ENCODE peak calls at places on chromosomes 2 and 18, in five cellular contexts. E is upper lobe of left lung, B is fibroblast of lung, W is sigmoid colon, K is breast epithelium. I is an unnamed sample. For H3K4me1, the result is how much of the 10 kb centered on the place peaks cover.

GRCh38 chr2:223019987-223020717 is 31.8 kb upstream of the KCNE4 start:
- DNase-seq in K (no peak), E (no peak), W (no peak), B (no peak), I (no peak)

GRCh38 chr2:39216495-39217191 is 27.1 kb downstream of the CDKL4 start:
- DNase-seq in K (no peak), E (no peak), W (no peak), B (no peak), I (no peak)

GRCh38 chr2:174247474-174248186 is 702 bp downstream of the OLA1 start:
- DNase-seq in B (peak), E (peak), W (peak), K (no peak), I (no peak)

GRCh38 chr18:37532917-37533316 is 32.7 kb downstream of the CELF4 start:
- DNase-seq in B (no peak), K (no peak), W (no peak), E (no peak), I (no peak)

GRCh38 chr2:131682122-131682944 is 154.6 kb downstream of the CCDC74A start:
- DNase-seq in B (peak), W (peak), E (peak), K (peak), I (peak)

GRCh38 chr2:12428324-12428723 is 288.4 kb upstream of the TRIB2 start:
- DNase-seq in K (no peak), B (peak), E (no peak), W (no peak), I (no peak)

GRCh38 chr2:13495039-13495438 is 778.3 kb downstream of the TRIB2 start:
- DNase-seq in E (no peak), K (no peak), B (no peak), W (no peak), I (no peak)

GRCh38 chr18:59927246-59927825 is 27.5 kb downstream of the PMAIP1 start:
- DNase-seq in B (no peak), K (no peak), W (no peak), E (no peak), I (no peak)

GRCh38 chr2:230614913-230615332 is 97.7 kb upstream of the CAB39 start:
- DNase-seq in W (no peak), E (peak), K (no peak), B (no peak), I (no peak)

GRCh38 chr2:105397959-105398521 is 811 bp downstream of the FHL2 start:
- DNase-seq in K (no peak), B (peak), E (no peak), W (no peak), I (no peak)

GRCh38 chr18:75624836-75625235 is 197.3 kb upstream of the SMIM21 start:
- DNase-seq in W (no peak), E (no peak), B (no peak), K (no peak), I (no peak)

GRCh38 chr18:3998698-3999333 is 456.3 kb downstream of the DLGAP1 start:
- DNase-seq in B (peak), K (no peak), E (no peak), W (no peak), I (no peak)

GRCh38 chr2:60936757-60937156 is 55.4 kb downstream of the REL start:
- DNase-seq in W (no peak), K (no peak), B (no peak), E (no peak), I (no peak)

GRCh38 chr18:3541549-3542386 is 91.8 kb downstream of the TGIF1 start:
- DNase-seq in B (no peak), W (no peak), K (no peak), E (no peak), I (no peak)

GRCh38 chr18:11937874-11938478 is 29.9 kb upstream of the MPPE1 start:
- DNase-seq in E (peak), W (peak), B (peak), K (peak), I (peak)

GRCh38 chr18:42176599-42176998 is 221.6 kb downstream of the PIK3C3 start:
- DNase-seq in W (no peak), K (no peak), B (no peak), E (no peak), I (no peak)

GRCh38 chr2:84481702-84482101 is 22.6 kb upstream of the SUCLG1 start:
- DNase-seq in E (no peak), K (no peak), W (no peak), B (peak), I (no peak)

GRCh38 chr2:233426619-233427342 is 72.5 kb downstream of the DGKD start:
- DNase-seq in B (peak), K (no peak), W (no peak), E (no peak), I (no peak)

GRCh38 chr18:7566587-7567486 is at the start of gene PTPRM:
- DNase-seq in K (peak), E (peak), W (peak), B (peak), I (peak)
- H3K27ac ChIP-seq in K (peak), E (peak), W (peak), B (peak), I (peak)

GRCh38 chr18:76880026-76880425 is 57.7 kb downstream of the ZNF236 start:
- DNase-seq in E (no peak), B (no peak), K (no peak), W (no peak), I (no peak)

GRCh38 chr18:76874643-76875389 is 52.5 kb downstream of the ZNF236 start:
- DNase-seq in E (no peak), K (no peak), W (no peak), B (peak), I (no peak)

GRCh38 chr18:76882186-76882585 is 59.8 kb downstream of the ZNF236 start:
- DNase-seq in B (no peak), W (no peak), K (no peak), E (no peak), I (no peak)

GRCh38 chr18:76875390-76876330 is 53.3 kb downstream of the ZNF236 start:
- DNase-seq in W (no peak), B (peak), K (no peak), E (peak), I (no peak)

DNA sequence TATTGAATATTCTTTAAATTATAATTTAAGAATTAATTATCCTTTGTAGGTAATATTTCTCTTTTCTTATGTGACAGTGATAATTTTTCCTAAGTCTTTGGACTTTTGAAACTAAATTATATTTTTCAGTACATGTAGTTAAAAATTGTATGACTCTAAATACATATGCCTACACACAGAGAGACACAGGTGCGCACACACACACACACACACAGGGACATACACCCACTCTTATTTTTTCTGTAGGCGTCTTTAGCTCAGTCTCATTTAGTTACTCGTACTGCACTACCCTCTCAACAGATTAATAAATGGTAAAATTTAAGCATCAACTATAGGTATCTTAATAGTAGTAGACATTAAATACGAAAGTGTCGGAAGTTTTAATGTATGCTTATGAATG is 56.1 kb downstream of the ZNF236 start:
- DNase-seq in E (no peak), B (no peak), W (no peak), K (no peak), I (no peak)
- H3K4me1 ChIP-seq in E (under half), B (under half), W (under half), K (under half), I (under half)

DNA sequence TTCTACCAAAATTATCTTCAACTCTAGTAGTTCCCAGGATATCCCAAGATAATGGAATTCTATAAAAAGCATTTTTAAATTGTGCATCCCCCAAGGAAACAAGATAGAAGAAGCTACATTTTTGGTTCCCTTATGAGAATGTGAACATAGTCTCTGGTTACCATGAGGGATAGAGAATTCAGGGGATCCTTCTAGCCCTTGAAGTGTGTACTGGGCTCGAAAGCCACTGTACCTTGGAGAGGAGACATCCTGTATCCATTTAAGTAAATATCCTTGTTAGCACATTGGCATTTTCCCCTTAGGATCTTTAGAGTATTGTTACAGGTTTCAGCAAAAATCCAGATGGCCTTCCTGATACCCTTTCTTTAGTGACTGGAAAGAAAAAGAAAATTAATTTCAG is 228.5 kb downstream of the RTP5 start:
- DNase-seq in K (no peak), E (no peak), W (no peak), B (no peak), I (no peak)
- H3K4me3 ChIP-seq in K (no peak), E (no peak), W (no peak), B (no peak), I (no peak)

GRCh38 chr2:120576509-120577474 is 158.9 kb upstream of the GLI2 start:
- DNase-seq in B (no peak), K (peak), E (no peak), W (peak), I (no peak)
- H3K27ac ChIP-seq in B (no peak), K (peak), E (no peak), W (no peak), I (no peak)

GRCh38 chr2:98702127-98702802 is 28.7 kb downstream of the MGAT4A start:
- DNase-seq in W (peak), B (no peak), E (peak), K (no peak), I (no peak)

GRCh38 chr2:98705333-98705617 is 25.7 kb downstream of the MGAT4A start:
- DNase-seq in B (no peak), W (no peak), E (no peak), K (no peak), I (no peak)

GRCh38 chr2:98703738-98704137 is 27.2 kb downstream of the MGAT4A start:
- DNase-seq in E (no peak), K (no peak), B (no peak), W (no peak), I (no peak)

GRCh38 chr2:98702896-98703620 is 27.9 kb downstream of the MGAT4A start:
- DNase-seq in E (no peak), W (no peak), K (no peak), B (peak), I (no peak)

DNA sequence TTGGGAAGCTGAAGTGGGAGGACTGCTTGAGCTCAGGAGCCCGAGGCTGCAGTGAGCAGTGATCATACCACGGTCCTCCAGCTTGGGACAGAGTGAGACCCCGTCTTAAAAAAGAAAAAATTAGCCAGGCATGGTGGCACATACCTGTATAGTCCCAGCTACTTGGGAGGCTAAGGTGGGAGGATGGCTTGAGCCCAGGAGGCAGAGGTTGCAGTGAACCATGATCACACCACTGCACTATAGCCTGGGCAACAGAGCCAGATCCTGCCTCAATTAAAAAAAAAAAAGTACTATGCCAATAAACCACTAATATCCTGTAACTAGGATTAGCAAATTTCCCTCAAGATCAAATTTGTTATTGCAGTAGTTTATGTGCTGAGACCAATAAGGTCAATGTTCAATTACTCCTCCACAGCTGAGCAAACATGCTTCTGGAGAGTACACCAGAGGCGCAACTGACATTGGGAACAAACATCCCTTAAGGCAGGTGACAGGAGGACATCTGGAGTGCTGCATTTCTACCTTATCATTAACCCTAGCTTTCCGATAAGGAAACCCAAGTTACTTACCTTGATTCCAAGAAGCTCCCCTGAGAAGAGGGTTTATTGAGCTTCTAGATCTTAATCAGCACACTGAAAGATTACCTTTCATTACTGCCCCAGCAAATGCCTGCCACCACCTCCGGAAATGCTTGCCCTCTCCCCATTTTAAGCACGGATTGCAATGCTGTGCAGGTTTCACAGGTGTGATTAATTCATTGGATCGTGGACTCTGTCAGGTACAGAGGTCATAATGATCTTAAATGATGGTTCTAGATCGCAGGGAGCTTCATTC is 26.2 kb downstream of the MGAT4A start:
- DNase-seq in K (no peak), E (no peak), B (no peak), W (no peak), I (no peak)
- H3K4me1 ChIP-seq in K (under half), E (half or more), B (under half), W (half or more), I (half or more)

DNA sequence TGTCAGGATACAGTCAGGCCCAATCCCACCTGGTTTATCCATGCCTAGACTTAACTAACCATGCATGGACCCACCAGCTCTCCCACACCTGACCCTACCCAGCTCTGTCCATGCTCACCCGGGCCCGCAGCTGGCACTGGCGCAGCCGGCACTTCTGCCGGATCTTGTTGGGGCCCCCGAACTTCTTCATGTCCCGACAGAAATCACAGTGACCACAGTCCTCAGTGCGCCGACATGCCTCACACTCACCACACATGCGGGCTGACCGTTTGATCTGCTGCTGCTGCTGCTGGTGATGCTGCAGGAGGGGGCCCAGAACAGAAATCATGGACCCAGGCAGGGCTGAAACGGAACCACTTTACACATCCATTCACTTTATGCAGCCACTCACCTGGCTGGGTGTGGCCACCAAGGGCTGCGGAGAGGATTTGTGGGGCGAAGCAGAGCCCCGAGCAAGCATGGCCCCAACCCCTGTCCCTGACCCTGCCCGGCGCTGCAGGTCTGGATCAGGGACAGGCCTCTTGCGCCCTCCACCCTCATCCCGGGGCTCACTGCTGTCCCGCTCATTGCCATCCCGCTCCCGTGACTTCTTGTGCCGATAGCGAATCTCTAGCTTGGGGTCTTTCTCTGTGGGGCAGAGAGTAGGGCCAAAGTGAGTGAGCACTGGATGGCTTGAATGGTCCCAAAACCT is 1.7 kb downstream of the CXXC1 start:
- DNase-seq in B (no peak), W (peak), K (no peak), E (no peak), I (no peak)
- H3K4me3 ChIP-seq in B (peak), W (no peak), K (no peak), E (no peak), I (no peak)

DNA sequence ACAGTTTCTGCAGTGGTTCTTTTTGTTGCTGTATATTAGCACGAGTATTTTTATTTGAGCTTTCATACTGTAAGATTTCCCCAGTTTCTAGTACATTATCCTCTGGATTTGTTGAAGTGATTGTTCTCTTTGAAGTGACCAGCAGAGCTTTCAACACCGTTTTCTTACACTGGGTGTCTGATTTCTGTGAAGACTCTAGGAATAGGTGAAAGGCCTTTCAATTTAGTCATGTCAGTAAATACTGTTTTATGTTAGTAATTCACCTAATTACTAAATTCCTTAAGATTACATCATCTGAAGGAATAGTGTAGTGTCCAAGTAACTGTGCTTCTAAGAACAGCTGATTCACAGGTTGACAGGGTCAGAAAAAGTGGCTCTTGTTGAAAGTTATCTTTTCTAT is 2.3 kb downstream of the PPM1B start:
- DNase-seq in E (no peak), W (no peak), K (no peak), B (peak), I (no peak)
- H3K27ac ChIP-seq in E (peak), W (peak), K (peak), B (peak), I (peak)

DNA sequence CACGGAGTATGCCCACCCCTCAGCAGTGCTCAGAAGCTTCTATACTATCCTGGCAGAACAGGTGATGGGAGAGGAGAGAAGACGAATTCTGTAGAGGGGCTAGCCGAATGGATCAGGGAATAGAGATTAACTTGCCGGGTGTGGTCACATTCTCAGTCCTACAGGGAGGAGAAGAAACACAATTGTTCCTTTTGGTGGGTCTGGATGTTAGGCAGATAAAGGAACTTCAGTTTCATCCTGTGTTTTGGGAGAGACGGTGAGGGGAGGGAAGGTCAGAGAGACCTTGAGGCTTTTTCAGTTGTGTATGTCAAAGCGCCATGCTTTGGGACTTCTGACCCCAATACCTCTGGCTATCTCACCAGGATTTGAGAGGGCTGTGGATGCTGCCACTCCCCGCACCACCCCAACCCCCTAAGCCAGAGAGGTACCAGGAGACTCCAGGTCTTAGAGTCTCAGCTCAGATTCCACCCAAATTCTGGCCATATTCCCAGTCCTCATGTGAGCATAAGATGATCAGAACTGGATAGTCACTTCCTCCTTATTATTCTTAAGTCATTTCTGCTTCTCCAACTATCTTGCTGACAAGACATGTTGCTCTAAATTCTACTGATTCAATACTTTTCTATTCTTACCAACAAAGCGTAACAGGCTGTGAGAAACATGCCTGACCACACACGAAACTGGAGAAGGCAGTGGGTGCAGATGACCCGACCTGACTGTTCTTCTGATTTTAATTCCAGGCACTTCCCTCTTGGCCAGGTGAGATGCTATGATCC is 2.2 kb upstream of the TMEM37 start:
- DNase-seq in K (no peak), E (no peak), W (no peak), B (peak), I (no peak)
- H3K4me1 ChIP-seq in K (under half), E (half or more), W (under half), B (under half), I (half or more)

GRCh38 chr2:96527990-96528679 is 8.4 kb upstream of the ARID5A start:
- DNase-seq in W (peak), B (peak), K (no peak), E (peak), I (peak)
- H3K4me3 ChIP-seq in W (peak), B (peak), K (peak), E (peak), I (peak)

DNA sequence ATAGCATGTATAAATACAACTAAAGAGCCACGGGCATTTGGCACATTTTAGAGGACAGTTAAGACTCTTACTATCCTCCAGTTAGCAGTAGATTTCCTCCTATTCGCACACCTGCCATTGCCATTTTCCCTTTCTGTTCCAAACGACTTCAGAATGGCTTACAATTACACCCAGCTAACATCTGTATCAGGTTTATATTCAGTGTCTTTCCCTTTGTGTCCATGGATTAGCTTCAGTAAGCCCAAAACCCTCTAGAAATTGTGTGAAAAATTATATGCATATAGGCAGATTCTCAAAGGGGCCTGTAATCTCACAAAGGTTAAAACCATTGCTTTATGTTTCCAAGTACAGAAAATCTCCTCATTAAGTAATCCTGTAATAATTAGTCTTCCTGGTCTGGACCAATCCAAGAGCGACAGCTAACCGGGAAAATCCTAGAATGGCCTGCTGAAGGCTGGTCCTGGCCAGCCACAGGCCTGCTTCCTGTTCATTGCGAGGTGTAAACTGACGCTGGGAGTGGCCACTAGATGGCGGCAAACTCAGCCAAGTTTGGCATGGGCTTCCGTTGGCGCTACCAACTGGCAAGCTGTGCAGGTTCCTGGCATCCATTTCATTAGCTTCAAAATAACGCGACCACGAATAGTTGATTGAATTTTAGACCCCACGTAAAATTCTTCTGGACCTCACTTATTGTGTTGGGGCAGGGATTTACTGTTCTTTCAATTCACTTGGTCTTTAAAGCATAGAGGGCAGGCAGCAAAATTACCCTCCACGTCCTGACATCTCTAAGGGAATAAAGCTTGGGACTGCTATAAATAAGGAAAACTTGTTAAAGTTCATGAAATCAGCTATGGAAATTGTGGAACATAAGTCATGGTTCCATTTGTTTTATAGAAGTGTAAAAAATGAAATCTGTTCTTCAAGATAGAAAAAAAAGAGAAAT is 17.1 kb downstream of the ARHGAP25 start:
- DNase-seq in E (peak), W (peak), K (peak), B (peak), I (peak)
- H3K27ac ChIP-seq in E (no peak), W (no peak), K (no peak), B (no peak), I (peak)

I was measured in upper lobe of right lung.